ENCODE peak calls at places on chromosomes 16 and 17, in seven cellular contexts. Z is neuronal stem cell, N is mesenchymal stem cell, J is H9, R is IMR-90, V is H1, O is trophoblast cell. P is an unnamed sample.

GRCh38 chr17:8005951-8006730 is 3.7 kb downstream of the GUCY2D start:
- DNase-seq in Z (no peak), O (no peak), N (no peak), R (no peak), V (no peak), J (no peak), P (peak; percentile 36)

GRCh38 chr16:23597003-23597756 is 1.1 kb upstream of the NDUFAB1 start:
- DNase-seq in Z (no peak), N (no peak), O (peak; percentile 44), R (no peak), V (peak; percentile 47), J (peak; percentile 79), P (peak; percentile 79)

GRCh38 chr16:27401768-27402568 is at the start of gene IL21R:
- DNase-seq in J (no peak), V (no peak), Z (no peak), O (no peak), N (no peak), R (peak; percentile 61), P (no peak)

GRCh38 chr17:14940946-14941280 is 324.2 kb downstream of the PMP22 start:
- DNase-seq in J (no peak), O (no peak), V (no peak), R (no peak), N (no peak), Z (no peak), P (no peak)

GRCh38 chr17:44315760-44316731 is 7.6 kb downstream of the RUNDC3A start:
- DNase-seq in V (peak; percentile 92), J (peak; percentile 98), N (no peak), O (peak; percentile 25), R (no peak), Z (no peak), P (peak; percentile 94)

GRCh38 chr17:75909812-75910274 is 5.2 kb upstream of the MRPL38 start:
- DNase-seq in O (no peak), Z (no peak), N (no peak), V (no peak), J (no peak), R (peak; percentile 13), P (no peak)

GRCh38 chr16:21646721-21647561 is 5.5 kb downstream of the IGSF6 start:
- DNase-seq in R (no peak), V (no peak), O (no peak), Z (no peak), J (no peak), N (peak; percentile 86), P (no peak)

GRCh38 chr17:63984651-63985386 is 12.1 kb upstream of the SCN4A start:
- DNase-seq in N (peak; percentile 88), Z (no peak), R (peak; percentile 91), V (no peak), O (peak; percentile 48), J (no peak), P (no peak)

GRCh38 chr16:19785512-19786130 is 67.5 kb downstream of the IQCK start:
- DNase-seq in R (no peak), J (no peak), Z (no peak), V (no peak), O (no peak), N (no peak), P (no peak)

GRCh38 chr17:60641126-60641525 is 36.5 kb upstream of the BCAS3 start:
- DNase-seq in Z (no peak), O (no peak), V (no peak), N (no peak), R (no peak), J (no peak), P (no peak)

GRCh38 chr17:63716426-63716825 is 16.5 kb upstream of the LIMD2 start:
- DNase-seq in J (no peak), N (no peak), O (no peak), V (no peak), Z (no peak), R (no peak), P (no peak)

GRCh38 chr17:55440391-55440790 is 18.8 kb upstream of the MMD start:
- DNase-seq in Z (no peak), O (peak; percentile 66), J (no peak), R (no peak), N (no peak), V (no peak), P (no peak)
- H2AK5ac ChIP-seq in Z (no peak overlapping the region), O (no peak overlapping the region), J (no peak overlapping the region), R (peak overlapping the region; percentile 35), N (no peak overlapping the region), V (no peak overlapping the region), P (no peak overlapping the region)

GRCh38 chr17:61758430-61758829 is 104.9 kb downstream of the BRIP1 start:
- DNase-seq in Z (no peak), R (no peak), V (no peak), J (no peak), N (no peak), O (no peak), P (no peak)
- H3K4me2 ChIP-seq in Z (no peak overlapping the region), R (no peak overlapping the region), V (no peak overlapping the region), J (no peak overlapping the region), N (no peak overlapping the region), O (no peak overlapping the region), P (no peak overlapping the region)

DNA sequence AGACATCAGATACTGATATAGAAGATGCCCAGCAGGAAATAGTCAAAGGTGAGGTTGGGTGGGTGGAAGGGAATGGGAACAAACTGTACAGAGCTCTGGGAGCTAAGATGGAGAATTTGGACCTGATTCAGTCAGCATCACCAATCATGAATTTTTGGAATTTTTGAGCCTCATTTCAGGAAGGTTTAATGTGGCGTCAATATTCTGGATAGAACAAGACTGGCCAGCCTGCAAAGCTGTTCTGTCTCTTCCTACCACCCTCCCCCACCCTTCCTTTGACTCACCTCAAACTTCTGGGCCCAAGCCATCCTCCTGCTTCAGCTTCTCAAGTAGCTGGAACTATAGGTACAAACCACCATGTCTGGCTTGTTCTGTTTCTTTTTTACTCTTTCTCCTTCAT is 32.6 kb downstream of the CTCF start:
- DNase-seq in Z (no peak), N (peak; percentile 13), J (no peak), R (peak; percentile 68), O (no peak), V (no peak), P (peak; percentile 22)
- H2BK5ac ChIP-seq in Z (no peak overlapping the region), N (no peak overlapping the region), J (no peak overlapping the region), R (no peak overlapping the region), O (no peak overlapping the region), V (peak overlapping the region; percentile 5), P (no peak overlapping the region)

GRCh38 chr16:9970796-9971195 is 211.4 kb downstream of the GRIN2A start:
- DNase-seq in Z (no peak), J (no peak), O (no peak), N (no peak), R (no peak), V (no peak), P (no peak)

GRCh38 chr16:9976641-9977040 is 205.6 kb downstream of the GRIN2A start:
- DNase-seq in R (no peak), Z (no peak), J (no peak), V (no peak), O (no peak), N (no peak), P (no peak)

GRCh38 chr16:9969580-9969979 is 212.6 kb downstream of the GRIN2A start:
- DNase-seq in R (no peak), V (no peak), N (no peak), Z (no peak), J (no peak), O (no peak), P (peak; percentile 25)

GRCh38 chr16:9966569-9967157 is 215.6 kb downstream of the GRIN2A start:
- DNase-seq in V (no peak), O (no peak), R (no peak), N (peak; percentile 8), Z (no peak), J (no peak), P (peak; percentile 6)

DNA sequence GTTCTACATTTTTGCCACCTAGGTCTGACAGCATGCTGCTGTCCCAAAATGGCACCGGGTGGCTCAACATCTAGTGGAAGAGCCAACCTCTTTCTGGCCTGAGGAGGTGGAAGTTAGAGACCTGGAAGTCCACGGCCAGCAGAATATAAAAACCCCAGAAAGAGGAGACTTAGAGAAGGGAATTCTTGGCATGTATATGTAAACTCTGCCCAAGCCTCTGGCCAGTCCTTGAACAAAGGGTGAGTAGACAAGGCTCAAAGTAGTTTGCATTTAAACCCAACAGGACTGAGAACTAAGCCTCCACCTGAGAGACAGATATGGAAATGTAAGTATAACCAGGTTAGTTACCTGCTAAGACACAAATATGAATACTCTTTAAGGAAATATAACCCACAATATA is 210.3 kb downstream of the GRIN2A start:
- DNase-seq in R (no peak), N (no peak), J (peak; percentile 37), Z (no peak), V (no peak), O (no peak), P (no peak)
- H2AK5ac ChIP-seq in R (no peak overlapping the region), N (no peak overlapping the region), J (no peak overlapping the region), Z (no peak overlapping the region), V (no peak overlapping the region), O (no peak overlapping the region), P (no peak overlapping the region)

GRCh38 chr16:78522327-78522726 is 422.9 kb downstream of the WWOX start:
- DNase-seq in O (no peak), N (no peak), R (no peak), V (no peak), Z (no peak), J (no peak), P (no peak)
- H3K4me2 ChIP-seq in O (no peak overlapping the region), N (no peak overlapping the region), R (no peak overlapping the region), V (no peak overlapping the region), Z (no peak overlapping the region), J (no peak overlapping the region), P (no peak overlapping the region)

GRCh38 chr17:49775546-49776260 is 11.8 kb upstream of the FAM117A start:
- DNase-seq in O (no peak), J (no peak), N (no peak), R (no peak), V (no peak), Z (no peak), P (peak; percentile 36)

GRCh38 chr17:49779730-49780220 is 8.7 kb upstream of the KAT7 start:
- DNase-seq in Z (no peak), J (no peak), N (peak; percentile 68), V (no peak), R (peak; percentile 84), O (peak; percentile 56), P (peak; percentile 18)

GRCh38 chr17:49777577-49777976 is 10.9 kb upstream of the KAT7 start:
- DNase-seq in Z (no peak), J (no peak), O (no peak), R (no peak), N (no peak), V (no peak), P (no peak)

GRCh38 chr17:49776864-49777263 is 11.6 kb upstream of the KAT7 start:
- DNase-seq in N (no peak), O (no peak), J (no peak), Z (no peak), V (no peak), R (no peak), P (no peak)
- H2BK5ac ChIP-seq in N (no peak overlapping the region), O (no peak overlapping the region), J (no peak overlapping the region), Z (no peak overlapping the region), V (no peak overlapping the region), R (no peak overlapping the region), P (no peak overlapping the region)

DNA sequence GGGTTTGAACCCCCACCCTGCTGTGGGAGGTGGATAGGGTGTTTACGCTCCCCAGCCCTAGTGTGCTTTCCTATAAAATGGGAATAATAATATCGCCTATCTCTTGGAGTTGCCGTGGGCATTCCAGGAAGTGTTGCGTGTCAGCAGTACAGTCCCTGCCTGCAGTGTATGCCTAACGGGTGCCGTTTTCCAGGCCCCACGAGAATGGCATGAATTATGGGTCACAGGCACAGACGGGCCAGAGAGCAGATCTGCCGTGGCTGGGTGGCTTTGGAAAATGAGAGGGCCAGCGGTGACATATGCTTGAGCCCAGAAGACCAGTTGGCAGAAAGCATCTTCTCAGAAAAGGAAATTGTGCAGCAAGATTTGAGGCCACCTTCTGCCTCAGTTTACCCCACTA is 116.2 kb upstream of the CIBAR2 start:
- DNase-seq in V (no peak), J (no peak), Z (no peak), R (no peak), N (no peak), O (no peak), P (no peak)
- H2AK5ac ChIP-seq in V (no peak overlapping the region), J (no peak overlapping the region), Z (no peak overlapping the region), R (peak overlapping the region; percentile 80), N (peak overlapping the region; percentile 18), O (peak overlapping the region; percentile 16), P (no peak overlapping the region)